ENCODE peak calls at places on chromosomes 2 and 18, in seven cellular contexts. Z is HCT116, C is astrocyte, G is OCI-LY7, E is fibroblast of lung, T is trophoblast cell, N is PC-9. B is an unnamed sample.

GRCh38 chr2:20065885-20066602 is 14.6 kb upstream of the LAPTM4A start:
- DNase-seq in Z (no peak), E (peak), N (peak), C (peak), G (no peak), T (peak), B (peak)

GRCh38 chr2:66501267-66501666 is 66.3 kb downstream of the MEIS1 start:
- DNase-seq in T (no peak), N (no peak), E (no peak), C (no peak), G (no peak), Z (no peak), B (no peak)

GRCh38 chr2:193101591-193101990 is 906.9 kb upstream of the TMEFF2 start:
- DNase-seq in Z (no peak), G (no peak), N (no peak), T (no peak), C (no peak), E (no peak), B (no peak)

GRCh38 chr2:158616480-158616879 is 159.7 kb downstream of the PKP4 start:
- DNase-seq in C (no peak), Z (no peak), N (no peak), G (no peak), E (no peak), T (no peak), B (no peak)

GRCh38 chr2:71503827-71504226 is 50.5 kb downstream of the DYSF start:
- DNase-seq in G (no peak), C (no peak), Z (no peak), N (no peak), E (no peak), T (peak), B (no peak)

GRCh38 chr2:226187126-226187525 is 612.5 kb downstream of the IRS1 start:
- DNase-seq in T (no peak), E (no peak), G (no peak), C (peak), N (no peak), Z (no peak), B (no peak)

GRCh38 chr18:28767781-28768211 is 590.9 kb upstream of the CDH2 start:
- DNase-seq in T (no peak), Z (no peak), C (peak), E (peak), G (no peak), N (no peak), B (peak)

GRCh38 chr2:19100570-19100969 is 257.9 kb downstream of the OSR1 start:
- DNase-seq in T (no peak), N (peak), C (no peak), Z (no peak), E (no peak), G (no peak), B (no peak)

GRCh38 chr2:111679202-111679601 is 204.8 kb downstream of the ANAPC1 start:
- DNase-seq in E (peak), N (no peak), Z (no peak), T (no peak), C (no peak), G (no peak), B (no peak)

GRCh38 chr2:230737791-230738226 is 25.2 kb downstream of the CAB39 start:
- DNase-seq in Z (no peak), E (no peak), G (no peak), T (peak), N (peak), C (no peak), B (no peak)

GRCh38 chr18:45962461-45962860 is 4.7 kb downstream of the EPG5 start:
- DNase-seq in N (peak), C (peak), Z (no peak), G (no peak), E (peak), T (peak), B (peak)

GRCh38 chr18:27954226-27954625 is 222.7 kb downstream of the CDH2 start:
- DNase-seq in G (no peak), N (no peak), T (no peak), Z (no peak), E (peak), C (peak), B (peak)

GRCh38 chr18:36942264-36942663 is 113.3 kb downstream of the KIAA1328 start:
- DNase-seq in Z (peak), T (peak), N (no peak), C (peak), E (peak), G (peak), B (peak)

GRCh38 chr18:48783616-48784520 is 166.9 kb downstream of the SMAD7 start:
- DNase-seq in E (no peak), T (no peak), N (no peak), Z (no peak), G (no peak), C (no peak), B (no peak)

GRCh38 chr2:203720011-203720410 is 13.6 kb downstream of the CD28 start:
- DNase-seq in T (no peak), E (no peak), Z (no peak), N (no peak), G (no peak), C (no peak), B (no peak)
- H2AFZ ChIP-seq in T (no peak), E (no peak), Z (no peak), N (no peak), G (no peak), C (no peak), B (peak)

GRCh38 chr18:50114448-50114847 is 80.5 kb downstream of the MYO5B start:
- DNase-seq in G (no peak), C (no peak), Z (no peak), T (no peak), E (no peak), N (no peak), B (no peak)

GRCh38 chr18:50113726-50114125 is 81.2 kb downstream of the MYO5B start:
- DNase-seq in N (no peak), C (no peak), Z (no peak), E (no peak), G (no peak), T (peak), B (no peak)

GRCh38 chr18:50119363-50119762 is 75.6 kb downstream of the MYO5B start:
- DNase-seq in Z (no peak), G (no peak), T (no peak), E (no peak), N (no peak), C (no peak), B (no peak)

GRCh38 chr18:50115095-50115494 is 79.9 kb downstream of the MYO5B start:
- DNase-seq in C (no peak), T (peak), N (peak), E (no peak), Z (no peak), G (no peak), B (peak)

DNA sequence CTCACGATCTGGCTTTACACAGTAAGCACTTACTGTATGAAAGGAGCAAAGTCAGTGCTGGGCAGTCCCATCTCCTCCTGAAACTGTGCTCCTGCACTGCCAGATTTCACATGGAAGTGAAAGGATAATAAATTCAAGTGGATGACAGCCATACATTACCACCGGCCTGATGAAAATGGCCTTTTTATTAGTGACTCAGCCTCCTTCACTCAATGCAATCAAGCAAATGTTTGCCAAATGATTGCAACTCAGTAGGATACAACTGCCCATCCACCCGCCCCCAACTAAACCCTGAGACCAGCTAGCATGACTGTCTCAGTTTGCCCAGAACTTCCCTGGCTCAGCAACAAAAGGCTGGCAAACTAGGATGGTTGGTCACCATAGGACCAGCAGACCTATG is 77.1 kb downstream of the MYO5B start:
- DNase-seq in G (no peak), C (no peak), T (no peak), N (peak), Z (no peak), E (no peak), B (peak)
- H2AFZ ChIP-seq in G (no peak), C (no peak), T (no peak), N (no peak), Z (no peak), E (no peak), B (no peak)

GRCh38 chr2:164621761-164622105 is 451 bp upstream of the GRB14 start:
- DNase-seq in G (no peak), T (peak), C (no peak), E (no peak), Z (no peak), N (no peak), B (peak)
- H2AFZ ChIP-seq in G (no peak), T (peak), C (peak), E (peak), Z (no peak), N (peak), B (peak)

GRCh38 chr18:60506682-60507081 is 134.1 kb upstream of the MC4R start:
- DNase-seq in Z (no peak), N (no peak), E (peak), C (no peak), T (no peak), G (no peak), B (no peak)
- H2AFZ ChIP-seq in Z (no peak), N (no peak), E (no peak), C (no peak), T (no peak), G (no peak), B (no peak)

GRCh38 chr18:51361130-51361860 is 163.8 kb upstream of the MEX3C start:
- DNase-seq in C (no peak), E (no peak), G (peak), Z (no peak), T (peak), N (no peak), B (no peak)
- H2AFZ ChIP-seq in C (no peak), E (no peak), G (no peak), Z (no peak), T (no peak), N (no peak), B (no peak)

GRCh38 chr2:204051476-204051875 is 114.9 kb downstream of the ICOS start:
- DNase-seq in C (no peak), T (no peak), Z (peak), G (peak), E (no peak), N (no peak), B (no peak)

GRCh38 chr2:204050681-204051080 is 114.1 kb downstream of the ICOS start:
- DNase-seq in G (no peak), E (no peak), Z (no peak), C (no peak), N (no peak), T (no peak), B (no peak)

GRCh38 chr2:204051999-204052558 is 115.5 kb downstream of the ICOS start:
- DNase-seq in G (no peak), E (no peak), C (no peak), Z (no peak), T (no peak), N (no peak), B (no peak)

GRCh38 chr2:204046145-204046544 is 109.6 kb downstream of the ICOS start:
- DNase-seq in Z (no peak), C (no peak), G (peak), T (no peak), E (no peak), N (no peak), B (no peak)

DNA sequence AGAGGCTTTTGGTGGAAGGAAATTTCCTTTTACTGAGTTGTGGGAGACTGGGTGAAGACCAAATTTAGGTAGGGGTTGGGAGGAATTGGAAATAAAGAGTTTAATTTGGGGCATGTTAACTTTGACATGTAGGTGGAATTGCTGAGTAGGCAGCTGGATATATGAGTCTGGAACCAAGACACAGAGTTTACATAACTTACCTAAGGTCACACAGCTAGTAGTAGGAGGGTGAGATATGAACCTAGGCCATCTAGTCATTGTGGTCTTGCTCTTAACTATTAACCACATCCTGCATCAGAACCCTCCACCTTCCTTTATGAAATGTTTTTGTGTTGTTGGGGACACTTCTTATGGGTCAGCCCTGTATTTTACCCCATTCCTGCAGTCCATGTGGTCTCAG is 113.1 kb downstream of the ICOS start:
- DNase-seq in E (no peak), C (no peak), G (peak), N (no peak), T (no peak), Z (no peak), B (no peak)
- H2AFZ ChIP-seq in E (no peak), C (no peak), G (peak), N (no peak), T (no peak), Z (no peak), B (no peak)